ENCODE peak calls at places on chromosomes 7 and 10, in five cellular contexts. O, X, A, B and J are unnamed samples.
A peak's percentile ranks its signal among the peaks of the same experiment; 100 is the strongest.

GRCh38 chr10:61825617-61826016 is 75.9 kb upstream of the ARID5B start:
- DNase-seq in X (no peak), B (no peak), O (no peak), A (no peak), J (no peak)

GRCh38 chr7:122143376-122143750 is 686 bp downstream of the AASS start:
- DNase-seq in A (peak; percentile 9), O (peak; percentile 24), B (peak; percentile 24), X (peak; percentile 64), J (peak; percentile 23)

GRCh38 chr7:134602921-134603394 is 43.7 kb upstream of the BPGM start:
- DNase-seq in B (no peak), A (no peak), O (no peak), X (no peak), J (peak; percentile 11)

GRCh38 chr7:25887266-25887665 is 264.7 kb upstream of the NFE2L3 start:
- DNase-seq in A (no peak), B (no peak), X (no peak), O (no peak), J (no peak)

GRCh38 chr7:66627876-66628360 is 763 bp upstream of the KCTD7 start:
- DNase-seq in B (no peak), O (no peak), A (no peak), X (no peak), J (no peak)

GRCh38 chr10:79404231-79404609 is 41.2 kb downstream of the ZCCHC24 start:
- DNase-seq in B (peak; percentile 23), X (peak; percentile 11), O (peak; percentile 43), A (no peak), J (peak; percentile 43)

GRCh38 chr10:91247360-91248111 is 27.1 kb downstream of the PCGF5 start:
- DNase-seq in B (no peak), X (peak; percentile 22), O (no peak), A (peak; percentile 61), J (peak; percentile 17)

GRCh38 chr10:133258818-133259602 is 17.7 kb downstream of the ADAM8 start:
- DNase-seq in A (peak; percentile 97), X (peak; percentile 83), B (peak; percentile 99), O (no peak), J (peak; percentile 22)

GRCh38 chr10:131750973-131751826 is 149.6 kb upstream of the PPP2R2D start:
- DNase-seq in X (no peak), B (no peak), O (no peak), A (no peak), J (no peak)

GRCh38 chr7:26061340-26062239 is 90.4 kb upstream of the NFE2L3 start:
- DNase-seq in A (peak; percentile 53), O (peak; percentile 86), X (peak; percentile 49), B (peak; percentile 56), J (peak; percentile 78)

GRCh38 chr10:688621-689426 is 644 bp downstream of the DIP2C start:
- DNase-seq in X (peak; percentile 30), A (peak; percentile 14), B (peak; percentile 43), O (peak; percentile 77), J (peak; percentile 48)

GRCh38 chr10:110354322-110354766 is 49.6 kb upstream of the SMNDC1 start:
- DNase-seq in B (peak; percentile 87), O (peak; percentile 87), X (peak; percentile 86), A (peak; percentile 84), J (peak; percentile 87)

GRCh38 chr7:32068411-32068905 is 1.7 kb downstream of the PDE1C start:
- DNase-seq in A (no peak), X (no peak), B (peak; percentile 34), O (no peak), J (no peak)

GRCh38 chr7:8515786-8516185 is 82.4 kb downstream of the NXPH1 start:
- DNase-seq in O (no peak), X (no peak), A (no peak), B (no peak), J (no peak)

GRCh38 chr10:31693499-31693898 is 235.1 kb downstream of the ARHGAP12 start:
- DNase-seq in X (no peak), A (no peak), O (no peak), B (no peak), J (no peak)

GRCh38 chr10:60367431-60367830 is 22.2 kb downstream of the ANK3 start:
- DNase-seq in A (no peak), B (no peak), X (no peak), O (no peak), J (peak; percentile 25)

GRCh38 chr10:22550732-22551131 is 163.6 kb downstream of the PIP4K2A start:
- DNase-seq in B (no peak), O (peak; percentile 59), A (peak; percentile 26), X (peak; percentile 44), J (peak; percentile 45)

GRCh38 chr7:128033246-128033645 is 2.0 kb upstream of the LRRC4 start:
- DNase-seq in B (no peak), O (no peak), X (no peak), A (no peak), J (no peak)

GRCh38 chr7:128030999-128031681 is at the start of gene LRRC4:
- DNase-seq in B (peak; percentile 36), A (no peak), O (peak; percentile 72), X (peak; percentile 57), J (peak; percentile 18)

GRCh38 chr7:128032605-128033235 is 1.5 kb upstream of the LRRC4 start:
- DNase-seq in B (no peak), A (no peak), O (no peak), X (no peak), J (peak; percentile 5)

GRCh38 chr7:128030263-128030998 is 806 bp downstream of the LRRC4 start:
- DNase-seq in A (no peak), X (no peak), O (no peak), B (no peak), J (no peak)

DNA sequence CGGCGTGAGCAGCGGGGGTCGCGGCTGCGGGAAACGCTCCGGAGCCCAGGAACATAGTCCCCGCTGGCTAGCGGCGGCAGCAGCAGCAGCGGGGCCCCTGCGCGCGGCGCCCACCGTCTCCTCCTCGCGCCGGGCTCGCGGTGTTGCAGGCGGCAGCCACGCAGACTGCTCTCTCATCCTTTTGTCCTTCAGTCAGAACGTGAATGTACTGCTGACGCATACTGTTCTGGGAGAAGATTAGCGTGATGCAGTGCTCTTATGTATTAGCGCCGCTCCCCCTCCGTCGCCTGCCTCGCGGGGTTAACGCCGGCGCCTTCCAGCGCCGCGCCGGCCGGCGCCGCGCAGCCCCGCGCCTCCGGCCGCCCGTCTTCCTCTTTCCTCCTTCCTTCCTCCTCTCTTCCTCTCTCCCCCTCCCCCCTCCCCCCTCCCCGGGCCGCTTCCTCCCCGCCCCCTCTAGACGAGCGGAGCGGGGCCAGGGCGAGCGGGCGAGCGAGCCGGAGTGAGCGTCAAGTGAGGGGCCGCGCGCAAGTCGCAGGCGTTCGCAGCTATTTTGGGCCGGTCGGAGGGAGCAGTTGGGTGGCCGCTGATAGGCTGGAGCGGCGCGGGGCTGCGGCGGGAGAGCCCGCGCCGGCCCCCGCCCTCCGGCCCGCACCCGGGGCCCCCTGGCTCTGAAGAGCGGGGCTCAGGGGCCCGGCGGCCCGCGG is 816 bp upstream of the LRRC4 start:
- DNase-seq in O (peak; percentile 74), B (peak; percentile 83), X (peak; percentile 85), A (peak; percentile 88), J (peak; percentile 31)
- H3K27ac ChIP-seq in O (no peak overlapping the region), B (no peak overlapping the region), X (no peak overlapping the region), A (peak overlapping the region; percentile 25), J (no peak overlapping the region)

GRCh38 chr10:122567056-122567660 is 6.6 kb downstream of the DMBT1 start:
- DNase-seq in B (peak; percentile 23), A (peak; percentile 6), O (peak; percentile 39), X (peak; percentile 15), J (no peak)
- TF ChIP-seq CTCF in B (peak; percentile 68), A (peak; percentile 76), O (peak; percentile 69), X (peak; percentile 82), J (peak; percentile 12)

DNA sequence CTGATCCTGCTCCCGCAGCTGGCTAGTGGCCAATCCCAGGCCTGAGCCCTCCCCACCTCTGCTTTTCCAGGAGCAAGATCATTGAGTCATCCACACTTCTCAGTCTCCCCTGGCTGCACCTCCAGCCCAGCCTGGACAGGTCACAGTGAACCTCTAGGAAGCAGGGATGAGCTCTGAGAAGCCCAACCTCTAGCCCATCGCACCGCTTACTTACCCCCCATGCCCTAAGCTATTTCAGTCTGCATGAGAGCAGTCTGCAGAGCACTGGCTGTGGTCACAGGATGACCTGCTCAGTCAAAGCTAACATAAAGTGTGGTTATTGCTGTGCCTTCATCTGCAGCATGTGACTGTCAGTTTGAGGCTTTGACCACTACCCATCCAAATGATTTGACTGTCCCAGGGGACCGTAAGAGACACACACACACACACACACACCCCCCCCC is 129.2 kb downstream of the SORBS1 start:
- DNase-seq in B (peak; percentile 21), A (no peak), O (peak; percentile 11), X (no peak), J (no peak)
- H3K27ac ChIP-seq in B (no peak overlapping the region), A (no peak overlapping the region), O (no peak overlapping the region), X (no peak overlapping the region), J (no peak overlapping the region)

GRCh38 chr7:29237483-29237882 is 42.9 kb downstream of the CHN2 start:
- DNase-seq in O (no peak), X (no peak), B (no peak), A (no peak), J (no peak)

GRCh38 chr7:29236649-29237048 is 42.1 kb downstream of the CHN2 start:
- DNase-seq in A (no peak), B (no peak), O (no peak), X (no peak), J (no peak)

GRCh38 chr7:29236071-29236580 is 41.6 kb downstream of the CHN2 start:
- DNase-seq in O (no peak), B (no peak), X (no peak), A (no peak), J (no peak)

GRCh38 chr7:29243777-29244655 is 49.4 kb downstream of the CHN2 start:
- DNase-seq in X (no peak), O (no peak), B (no peak), A (no peak), J (no peak)

GRCh38 chr7:29239638-29240037 is 45.1 kb downstream of the CHN2 start:
- DNase-seq in A (no peak), B (no peak), O (no peak), X (no peak), J (no peak)
- TF ChIP-seq CTCF in A (peak; percentile 42), B (peak; percentile 79), O (peak; percentile 44), X (peak; percentile 42), J (no peak)

GRCh38 chr7:130374507-130374906 is 5.8 kb upstream of the CPA1 start:
- DNase-seq in A (no peak), B (no peak), O (no peak), X (no peak), J (no peak)

GRCh38 chr7:130369831-130370230 is 10.5 kb upstream of the CPA1 start:
- DNase-seq in B (no peak), A (peak; percentile 32), O (no peak), X (no peak), J (no peak)

GRCh38 chr7:130371059-130371458 is 9.2 kb upstream of the CPA1 start:
- DNase-seq in X (no peak), A (no peak), B (peak; percentile 46), O (no peak), J (peak; percentile 42)

GRCh38 chr7:130372402-130372801 is 7.9 kb upstream of the CPA1 start:
- DNase-seq in A (no peak), O (no peak), X (no peak), B (no peak), J (no peak)

DNA sequence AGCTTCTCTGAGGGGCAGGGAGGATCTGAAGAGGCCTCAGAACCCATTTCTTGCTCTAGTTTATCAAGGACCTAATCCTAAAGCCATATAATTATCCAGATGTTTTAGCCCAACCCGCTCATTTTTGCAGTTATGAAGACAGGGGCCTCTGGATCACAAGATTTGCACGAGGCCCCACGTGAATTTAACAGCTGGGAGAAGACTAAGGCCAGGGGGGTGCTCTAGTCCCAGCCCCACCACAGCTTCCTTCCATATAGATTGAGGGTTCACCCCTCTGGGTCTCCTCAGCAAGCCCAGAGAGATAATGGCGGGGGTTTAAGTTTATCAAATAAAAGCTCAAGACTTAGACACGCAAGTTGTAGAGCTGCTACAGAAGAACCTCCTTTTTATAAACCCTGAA is 7.5 kb upstream of the CPA1 start:
- DNase-seq in B (no peak), A (no peak), O (no peak), X (no peak), J (no peak)
- H3K27ac ChIP-seq in B (peak overlapping the region; percentile 92), A (peak overlapping the region; percentile 97), O (peak overlapping the region; percentile 99), X (peak overlapping the region; percentile 95), J (peak overlapping the region; percentile 91)